ENCODE peak calls at places on chromosomes 6 and 20, in eight cellular contexts. O is retinal pigment epithelial cell; K is activated CD4-positive, CD25-positive, alpha-beta regulatory T cell; N is AG08396; C is stimulated activated naive CD8-positive, alpha-beta T cell treated with anti-CD3 and anti-CD28 coated beads, Interleukin-15, Interleukin-2, amounts not matched to agents 100 U/mL and 50 U/mL, for 24 hours; D is neural crest cell; L is Peyer's patch; E is activated CD4-positive, alpha-beta T cell treated with anti-CD3 and anti-CD28 coated beads for 36 hours. G is an unnamed sample.

GRCh38 chr6:91904586-91904985 is 1317.7 kb upstream of the MAP3K7 start:
- DNase-seq in E (no peak), O (no peak), K (no peak), L (no peak), C (no peak), D (no peak), N (no peak), G (no peak)

GRCh38 chr6:256169-256568 is 36.1 kb upstream of the DUSP22 start:
- DNase-seq in L (no peak), N (no peak), D (no peak), O (no peak), K (no peak), E (no peak), C (no peak), G (no peak)

GRCh38 chr20:856361-856775 is 22.9 kb downstream of the FAM110A start:
- DNase-seq in E (peak; percentile 65), L (no peak), C (peak; percentile 64), D (no peak), K (no peak), N (peak; percentile 71), O (peak; percentile 45), G (peak; percentile 98)

GRCh38 chr6:45278367-45278766 is 49.8 kb upstream of the RUNX2 start:
- DNase-seq in E (no peak), C (no peak), K (no peak), O (no peak), N (peak; percentile 4), L (no peak), D (no peak), G (no peak)

GRCh38 chr6:161584051-161584450 is 310.2 kb upstream of the AGPAT4 start:
- DNase-seq in C (no peak), L (no peak), E (no peak), N (no peak), K (no peak), O (no peak), D (no peak), G (peak; percentile 28)

GRCh38 chr20:13749811-13750210 is 34.9 kb downstream of the ESF1 start:
- DNase-seq in D (no peak), O (no peak), C (no peak), L (no peak), K (no peak), N (no peak), E (no peak), G (no peak)

GRCh38 chr6:150813993-150814359 is 51.5 kb upstream of the MTHFD1L start:
- DNase-seq in N (peak; percentile 15), D (no peak), E (peak; percentile 29), C (no peak), L (no peak), K (no peak), O (no peak), G (no peak)

GRCh38 chr20:15965165-15965564 is 608.1 kb downstream of the KIF16B start:
- DNase-seq in O (no peak), E (no peak), D (no peak), K (no peak), L (no peak), C (no peak), N (no peak), G (no peak)

GRCh38 chr20:36478137-36478905 is 63.0 kb upstream of the MYL9 start:
- DNase-seq in N (no peak), L (no peak), K (no peak), D (no peak), C (no peak), O (no peak), E (no peak), G (no peak)

GRCh38 chr20:22910287-22910852 is 124.7 kb upstream of the SSTR4 start:
- DNase-seq in N (no peak), K (no peak), D (no peak), L (no peak), C (no peak), O (no peak), E (no peak), G (no peak)

GRCh38 chr6:159933077-159933476 is 35.8 kb upstream of the IGF2R start:
- DNase-seq in N (no peak), C (no peak), E (no peak), K (no peak), D (no peak), O (no peak), L (no peak), G (no peak)

GRCh38 chr20:63178889-63179751 is 36.8 kb downstream of the YTHDF1 start:
- DNase-seq in D (peak; percentile 64), N (peak; percentile 68), O (no peak), L (no peak), E (peak; percentile 82), K (peak; percentile 51), C (peak; percentile 73), G (no peak)

GRCh38 chr20:33313686-33314314 is 30.8 kb downstream of the BPIFB1 start:
- DNase-seq in E (no peak), O (no peak), L (no peak), N (no peak), D (no peak), C (no peak), K (no peak), G (no peak)

GRCh38 chr6:29631209-29631810 is 1.7 kb downstream of the GABBR1 start:
- DNase-seq in D (no peak), C (no peak), L (no peak), N (no peak), K (no peak), E (no peak), O (no peak), G (no peak)

GRCh38 chr6:141677598-141678211 is 455.0 kb upstream of the GJE1 start:
- DNase-seq in N (no peak), O (peak; percentile 13), E (no peak), L (no peak), K (no peak), D (no peak), C (no peak), G (no peak)

GRCh38 chr6:135159531-135159930 is 21.6 kb upstream of the MYB start:
- DNase-seq in N (no peak), C (peak; percentile 68), E (peak; percentile 79), D (no peak), K (no peak), O (no peak), L (no peak), G (no peak)

GRCh38 chr6:167127785-167128531 is 5.1 kb downstream of the CCR6 start:
- DNase-seq in L (no peak), E (no peak), O (no peak), N (no peak), K (no peak), D (no peak), C (no peak), G (no peak)

GRCh38 chr20:39347626-39348025 is 385.5 kb downstream of the DHX35 start:
- DNase-seq in E (no peak), K (no peak), D (no peak), C (no peak), O (no peak), N (no peak), L (no peak), G (no peak)

GRCh38 chr20:32433311-32434021 is 75.3 kb downstream of the ASXL1 start:
- DNase-seq in E (no peak), K (no peak), C (no peak), D (no peak), N (no peak), L (no peak), O (no peak), G (no peak)